ENCODE peak calls at places on chromosome 17, in nine cellular contexts. K is CD8-positive, alpha-beta T cell; P is mucosa of descending colon; T is bronchial epithelial cell; C is heart left ventricle; J is choroid plexus epithelial cell; W is heart right ventricle; V is cardiac muscle cell; Y is PC-9. X is an unnamed sample.
A peak's percentile ranks its signal among the peaks of the same experiment; 100 is the strongest.

GRCh38 chr17:72631568-72631967 is 460.9 kb downstream of the SLC39A11 start:
- DNase-seq in K (no peak), P (no peak), T (peak; percentile 49), C (no peak), J (no peak), W (no peak), V (no peak), Y (no peak), X (no peak)

GRCh38 chr17:9307313-9307998 is 268.2 kb downstream of the STX8 start:
- DNase-seq in K (no peak), P (no peak), T (no peak), C (no peak), J (peak; percentile 43), W (no peak), V (peak; percentile 26), Y (peak; percentile 6), X (no peak)

GRCh38 chr17:5705081-5705875 is 121.0 kb upstream of the NLRP1 start:
- DNase-seq in K (no peak), P (no peak), T (no peak), C (no peak), J (peak; percentile 29), W (no peak), V (peak; percentile 18), Y (no peak), X (no peak)

GRCh38 chr17:81631482-81631881 is 5.4 kb downstream of the NPLOC4 start:
- DNase-seq in K (no peak), P (no peak), T (no peak), C (peak; percentile 7), J (no peak), W (no peak), V (no peak), Y (no peak), X (no peak)

GRCh38 chr17:70111201-70111600 is 36.2 kb downstream of the KCNJ16 start:
- DNase-seq in K (no peak), P (no peak), T (no peak), C (no peak), J (no peak), W (no peak), V (no peak), Y (no peak), X (no peak)

GRCh38 chr17:6472517-6472916 is 28.3 kb downstream of the PIMREG start:
- DNase-seq in K (no peak), P (no peak), T (no peak), C (no peak), J (no peak), W (no peak), V (no peak), Y (no peak), X (no peak)

GRCh38 chr17:17385502-17385901 is 82.3 kb downstream of the NT5M start:
- DNase-seq in K (no peak), P (no peak), T (no peak), C (peak; percentile 60), J (no peak), W (no peak), V (no peak), Y (no peak), X (no peak)

GRCh38 chr17:55228683-55229192 is 36.0 kb upstream of the HLF start:
- DNase-seq in K (no peak), P (no peak), T (peak; percentile 70), C (no peak), J (no peak), W (no peak), V (no peak), Y (no peak), X (no peak)

GRCh38 chr17:65092262-65092661 is 35.7 kb upstream of the GNA13 start:
- DNase-seq in K (no peak), P (no peak), T (peak; percentile 55), C (no peak), J (no peak), W (no peak), V (peak; percentile 28), Y (no peak), X (no peak)

GRCh38 chr17:17575360-17576251 is 15.9 kb downstream of the PEMT start:
- DNase-seq in K (no peak), P (no peak), T (peak; percentile 18), C (no peak), J (peak; percentile 46), W (no peak), V (no peak), Y (peak; percentile 61), X (peak; percentile 52)

GRCh38 chr17:4136373-4136772 is 6.5 kb downstream of the ZZEF1 start:
- DNase-seq in K (no peak), P (peak; percentile 79), T (no peak), C (no peak), J (peak; percentile 38), W (peak; percentile 11), V (no peak), Y (no peak), X (peak; percentile 51)

GRCh38 chr17:30809867-30810266 is 14.6 kb downstream of the CRLF3 start:
- DNase-seq in K (no peak), P (no peak), T (no peak), C (no peak), J (no peak), W (no peak), V (no peak), Y (no peak), X (no peak)
- H3K4me3 ChIP-seq in K (peak overlapping the region; percentile 11), P (no peak overlapping the region), T (no peak overlapping the region), C (peak overlapping the region; percentile 40), J (no peak overlapping the region), W (no peak overlapping the region), V (no peak overlapping the region), Y (no peak overlapping the region), X (no peak overlapping the region)

GRCh38 chr17:35871415-35871814 is 2.7 kb upstream of the HEATR9 start:
- DNase-seq in K (peak; percentile 41), P (no peak), T (no peak), C (no peak), J (no peak), W (no peak), V (peak; percentile 14), Y (no peak), X (no peak)
- H3K4me3 ChIP-seq in K (no peak overlapping the region), P (no peak overlapping the region), T (no peak overlapping the region), C (no peak overlapping the region), J (no peak overlapping the region), W (no peak overlapping the region), V (no peak overlapping the region), Y (no peak overlapping the region), X (no peak overlapping the region)

GRCh38 chr17:27809555-27809954 is 9.2 kb upstream of the NOS2 start:
- DNase-seq in K (no peak), P (no peak), T (no peak), C (no peak), J (no peak), W (no peak), V (no peak), Y (no peak), X (no peak)
- H3K4me3 ChIP-seq in K (no peak overlapping the region), P (no peak overlapping the region), T (no peak overlapping the region), C (no peak overlapping the region), J (no peak overlapping the region), W (no peak overlapping the region), V (no peak overlapping the region), Y (no peak overlapping the region), X (no peak overlapping the region)

GRCh38 chr17:83079766-83080616 is 582 bp downstream of the METRNL start:
- DNase-seq in K (no peak), P (no peak), T (no peak), C (no peak), J (no peak), W (no peak), V (no peak), Y (no peak), X (peak; percentile 57)
- H3K4me3 ChIP-seq in K (no peak overlapping the region), P (peak overlapping the region; percentile 69), T (peak overlapping the region; percentile 41), C (peak overlapping the region; percentile 79), J (peak overlapping the region; percentile 64), W (peak overlapping the region; percentile 77), V (peak overlapping the region; percentile 90), Y (peak overlapping the region; percentile 54), X (peak overlapping the region; percentile 53)

X was measured in ovary.